ENCODE peak calls at places on chromosomes 7 and 10, in nine cellular contexts. O is activated T-cell treated with anti-CD3 and anti-CD28 coated beads for 1 hour; A is NB4; T is ecto neural progenitor cell; M is activated T-helper 1 cell treated with anti-CD3 and anti-CD28 coated beads, Interleukin-12 subunit alpha, Interleukin-12 subunit beta, Interleukin-2, Interleukin-4 antibody, amounts not matched to agents 30 ng/mL and 10 ng/mL and 1 ng/mL, durations not matched to agents 14 hours and 24 hours and 36 hours; V is NCI-H510A treated with DMSO at 0.1 percent for 48 hours; U is A673; J is stomach; H is GM12865. N is an unnamed sample.

GRCh38 chr7:75969182-75969581 is 25.2 kb downstream of the TMEM120A start:
- DNase-seq in O (no peak), A (no peak), T (no peak), M (no peak), V (no peak), U (no peak), J (no peak), H (no peak), N (no peak)

GRCh38 chr10:119541459-119542356 is 811 bp downstream of the RGS10 start:
- DNase-seq in O (peak), A (no peak), T (no peak), M (peak), V (no peak), U (no peak), J (peak), H (peak), N (no peak)

GRCh38 chr7:99106869-99107268 is 37.0 kb downstream of the SMURF1 start:
- DNase-seq in O (no peak), A (no peak), T (no peak), M (no peak), V (no peak), U (no peak), J (no peak), H (no peak), N (no peak)

GRCh38 chr7:28103984-28104628 is 76.5 kb downstream of the JAZF1 start:
- DNase-seq in O (no peak), A (no peak), T (no peak), M (no peak), V (peak), U (no peak), J (peak), H (no peak), N (no peak)

GRCh38 chr7:23072916-23073315 is 32.7 kb upstream of the KLHL7 start:
- DNase-seq in O (no peak), A (no peak), T (no peak), M (no peak), V (no peak), U (peak), J (no peak), H (no peak), N (no peak)

GRCh38 chr10:46545861-46546590 is 10.4 kb downstream of the GPRIN2 start:
- DNase-seq in O (no peak), A (no peak), T (no peak), M (no peak), V (no peak), U (no peak), J (peak), H (no peak), N (peak)

GRCh38 chr7:40815512-40815911 is 680.7 kb downstream of the SUGCT start:
- DNase-seq in O (no peak), A (no peak), T (no peak), M (no peak), V (no peak), U (no peak), J (no peak), H (no peak), N (no peak)

GRCh38 chr7:4692055-4692454 is 10.0 kb downstream of the FOXK1 start:
- DNase-seq in O (no peak), A (no peak), T (no peak), M (no peak), V (no peak), U (no peak), J (no peak), H (no peak), N (no peak)

GRCh38 chr10:33390046-33390445 is 55.6 kb upstream of the NRP1 start:
- DNase-seq in O (no peak), A (no peak), T (no peak), M (no peak), V (no peak), U (no peak), J (no peak), H (no peak), N (no peak)

GRCh38 chr10:112966191-112966855 is 16.3 kb downstream of the TCF7L2 start:
- DNase-seq in O (no peak), A (no peak), T (no peak), M (no peak), V (peak), U (no peak), J (no peak), H (no peak), N (no peak)

N was measured in type B pancreatic cell.